ENCODE peak calls at places on chromosomes 13 and 19, in eight cellular contexts. T, F, Z, M, X, I, L and J are unnamed samples. For H3K4me1 and H3K36me3, the result is how much of the 10 kb centered on the place peaks cover.

GRCh38 chr13:28685892-28686291 is 27.0 kb downstream of the POMP start:
- DNase-seq in T (no peak), F (no peak), Z (no peak), M (no peak), X (no peak), I (no peak), L (no peak), J (no peak)

GRCh38 chr13:50222569-50223332 is 207.5 kb downstream of the KCNRG start:
- DNase-seq in T (peak), F (peak), Z (peak), M (peak), X (peak), I (peak), L (no peak), J (no peak)

GRCh38 chr13:36850790-36851438 is 31.9 kb downstream of the RFXAP start:
- DNase-seq in T (peak), F (no peak), Z (no peak), M (no peak), X (no peak), I (peak), L (no peak), J (no peak)

GRCh38 chr19:18745012-18745735 is 45.9 kb downstream of the COMP start:
- DNase-seq in T (no peak), F (no peak), Z (peak), M (no peak), X (no peak), I (peak), L (no peak), J (no peak)

GRCh38 chr13:107373551-107373950 is 805.6 kb upstream of the ARGLU1 start:
- DNase-seq in T (peak), F (no peak), Z (no peak), M (no peak), X (no peak), I (peak), L (no peak), J (no peak)

GRCh38 chr19:34145741-34146202 is 26.5 kb upstream of the LSM14A start:
- DNase-seq in T (peak), F (no peak), Z (peak), M (peak), X (no peak), I (peak), L (peak), J (no peak)

GRCh38 chr19:1136201-1136600 is 32.4 kb downstream of the GPX4 start:
- DNase-seq in T (no peak), F (no peak), Z (no peak), M (no peak), X (no peak), I (no peak), L (no peak), J (no peak)

GRCh38 chr19:40718774-40719391 is 2.0 kb downstream of the ITPKC start:
- DNase-seq in T (peak), F (peak), Z (peak), M (peak), X (peak), I (peak), L (peak), J (no peak)

GRCh38 chr13:50082426-50083283 is 67.4 kb downstream of the KCNRG start:
- DNase-seq in T (peak), F (peak), Z (peak), M (peak), X (peak), I (peak), L (peak), J (no peak)

GRCh38 chr13:28655566-28655965 is 3.4 kb upstream of the POMP start:
- DNase-seq in T (peak), F (no peak), Z (no peak), M (no peak), X (no peak), I (peak), L (no peak), J (no peak)

GRCh38 chr13:96621634-96622033 is 372.6 kb downstream of the OXGR1 start:
- DNase-seq in T (no peak), F (no peak), Z (no peak), M (no peak), X (no peak), I (no peak), L (no peak), J (no peak)

GRCh38 chr19:58330458-58330857 is 3.7 kb downstream of the ZSCAN22 start:
- DNase-seq in T (peak), F (no peak), Z (no peak), M (no peak), X (no peak), I (peak), L (no peak), J (no peak)

GRCh38 chr19:14004619-14005380 is 1.3 kb downstream of the RFX1 start:
- DNase-seq in T (peak), F (peak), Z (no peak), M (peak), X (peak), I (peak), L (no peak), J (no peak)

GRCh38 chr13:89255844-89256406 is 1584.8 kb downstream of the SLITRK5 start:
- DNase-seq in T (no peak), F (no peak), Z (no peak), M (no peak), X (no peak), I (no peak), L (no peak), J (no peak)

GRCh38 chr13:106490177-106490576 is 45.3 kb downstream of the EFNB2 start:
- DNase-seq in T (no peak), F (no peak), Z (no peak), M (no peak), X (no peak), I (no peak), L (no peak), J (no peak)

GRCh38 chr19:18440421-18440877 is 2.5 kb upstream of the ISYNA1 start:
- DNase-seq in T (peak), F (no peak), Z (peak), M (no peak), X (no peak), I (no peak), L (peak), J (no peak)

GRCh38 chr13:110396913-110397379 is 89.9 kb downstream of the COL4A2 start:
- DNase-seq in T (peak), F (no peak), Z (peak), M (peak), X (peak), I (peak), L (no peak), J (peak)

GRCh38 chr13:23378009-23378632 is 55.4 kb downstream of the SACS start:
- DNase-seq in T (peak), F (no peak), Z (no peak), M (no peak), X (no peak), I (peak), L (peak), J (no peak)

GRCh38 chr13:78241278-78241919 is 322.8 kb upstream of the EDNRB start:
- DNase-seq in T (peak), F (peak), Z (no peak), M (no peak), X (no peak), I (peak), L (no peak), J (no peak)

GRCh38 chr19:53394522-53394973 is 401 bp upstream of the ZNF765 start:
- DNase-seq in T (peak), F (peak), Z (peak), M (peak), X (peak), I (peak), L (peak), J (no peak)

GRCh38 chr19:39190768-39191167 is 6.0 kb upstream of the NCCRP1 start:
- DNase-seq in T (no peak), F (no peak), Z (no peak), M (no peak), X (no peak), I (no peak), L (no peak), J (no peak)

GRCh38 chr13:35144496-35144895 is 202.4 kb downstream of the NBEA start:
- DNase-seq in T (peak), F (no peak), Z (no peak), M (no peak), X (no peak), I (peak), L (no peak), J (no peak)

GRCh38 chr19:50317115-50317514 is 12.1 kb downstream of the KCNC3 start:
- DNase-seq in T (no peak), F (no peak), Z (no peak), M (no peak), X (no peak), I (no peak), L (no peak), J (no peak)

GRCh38 chr19:8387688-8388611 is 2.2 kb upstream of the RAB11B start:
- DNase-seq in T (no peak), F (peak), Z (no peak), M (no peak), X (no peak), I (no peak), L (no peak), J (no peak)

GRCh38 chr13:34748078-34748477 is 194.0 kb upstream of the NBEA start:
- DNase-seq in T (peak), F (peak), Z (peak), M (peak), X (no peak), I (peak), L (no peak), J (no peak)

GRCh38 chr13:100588350-100589177 is at the start of gene GGACT:
- DNase-seq in T (peak), F (peak), Z (peak), M (peak), X (peak), I (peak), L (peak), J (no peak)

GRCh38 chr13:51125495-51126226 is 14.6 kb upstream of the C13orf42 start:
- DNase-seq in T (peak), F (peak), Z (peak), M (peak), X (peak), I (peak), L (no peak), J (no peak)

GRCh38 chr13:27524981-27525975 is 74.9 kb upstream of the MTIF3 start:
- DNase-seq in T (no peak), F (no peak), Z (no peak), M (no peak), X (no peak), I (no peak), L (no peak), J (no peak)

GRCh38 chr19:41218615-41219507 is at the start of gene AXL:
- DNase-seq in T (peak), F (peak), Z (peak), M (peak), X (peak), I (peak), L (no peak), J (peak)

GRCh38 chr13:54124700-54125099 is 1096.1 kb downstream of the OLFM4 start:
- DNase-seq in T (no peak), F (no peak), Z (no peak), M (no peak), X (no peak), I (no peak), L (no peak), J (no peak)

GRCh38 chr19:17829855-17830566 is 8.7 kb upstream of the INSL3 start:
- DNase-seq in T (peak), F (no peak), Z (peak), M (no peak), X (peak), I (peak), L (no peak), J (no peak)

GRCh38 chr13:112781881-112782361 is 92.1 kb downstream of the ATP11A start:
- DNase-seq in T (peak), F (peak), Z (no peak), M (peak), X (peak), I (no peak), L (no peak), J (peak)

GRCh38 chr13:48896312-48896711 is 79.4 kb upstream of the FNDC3A start:
- DNase-seq in T (peak), F (no peak), Z (no peak), M (no peak), X (no peak), I (peak), L (no peak), J (no peak)

GRCh38 chr19:41111296-41111695 is 2.9 kb upstream of the CYP2F1 start:
- DNase-seq in T (no peak), F (no peak), Z (no peak), M (no peak), X (no peak), I (no peak), L (no peak), J (no peak)

GRCh38 chr13:91157273-91158014 is 190.0 kb upstream of the MIR17HG start:
- DNase-seq in T (no peak), F (no peak), Z (no peak), M (no peak), X (no peak), I (no peak), L (no peak), J (no peak)
- H3K4me1 ChIP-seq in T (under half), F (under half), Z (under half), M (under half), X (under half), I (under half), L (under half), J (under half)

DNA sequence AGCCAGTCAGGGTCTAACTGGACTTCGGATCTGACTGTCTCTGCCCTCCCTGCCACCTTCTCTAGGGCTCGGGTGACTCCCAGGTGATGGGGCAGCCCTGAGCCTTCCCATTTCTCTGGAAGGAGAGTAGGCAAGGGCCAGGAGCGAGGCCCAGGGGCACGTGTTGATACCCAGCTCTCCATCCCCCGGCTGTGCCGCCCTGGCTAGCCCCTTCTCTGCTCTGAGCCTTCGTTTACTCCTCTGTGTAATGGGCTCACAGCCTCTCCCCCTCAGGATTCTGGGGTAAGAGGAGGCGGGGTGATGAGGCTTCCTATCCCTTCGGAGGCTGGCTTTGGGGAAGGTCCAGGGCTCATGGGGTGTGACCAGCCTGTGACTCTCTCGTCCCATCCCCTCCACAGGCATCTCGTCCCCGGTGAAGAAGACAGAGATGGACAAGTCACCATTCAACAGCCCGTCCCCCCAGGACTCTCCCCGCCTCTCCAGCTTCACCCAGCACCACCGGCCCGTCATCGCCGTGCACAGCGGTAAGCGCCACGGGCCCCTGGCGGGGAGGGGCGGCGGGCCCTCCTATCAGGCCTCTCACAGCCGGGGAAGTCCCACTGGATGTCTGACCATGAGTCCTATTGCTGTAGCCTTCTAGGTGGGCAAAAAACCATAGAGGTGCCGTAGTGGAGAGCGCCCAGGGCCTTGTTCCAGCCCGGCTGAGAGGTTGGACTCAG is 31.6 kb downstream of the SMIM24 start:
- DNase-seq in T (no peak), F (no peak), Z (no peak), M (no peak), X (no peak), I (no peak), L (no peak), J (no peak)
- H3K36me3 ChIP-seq in T (under half), F (half or more), Z (under half), M (under half), X (half or more), I (under half), L (under half), J (under half)

GRCh38 chr19:10095622-10095947 is 6.9 kb downstream of the ANGPTL6 start:
- DNase-seq in T (no peak), F (no peak), Z (no peak), M (no peak), X (no peak), I (no peak), L (no peak), J (no peak)
- H3K4me3 ChIP-seq in T (peak), F (peak), Z (no peak), M (no peak), X (peak), I (no peak), L (no peak), J (peak)

DNA sequence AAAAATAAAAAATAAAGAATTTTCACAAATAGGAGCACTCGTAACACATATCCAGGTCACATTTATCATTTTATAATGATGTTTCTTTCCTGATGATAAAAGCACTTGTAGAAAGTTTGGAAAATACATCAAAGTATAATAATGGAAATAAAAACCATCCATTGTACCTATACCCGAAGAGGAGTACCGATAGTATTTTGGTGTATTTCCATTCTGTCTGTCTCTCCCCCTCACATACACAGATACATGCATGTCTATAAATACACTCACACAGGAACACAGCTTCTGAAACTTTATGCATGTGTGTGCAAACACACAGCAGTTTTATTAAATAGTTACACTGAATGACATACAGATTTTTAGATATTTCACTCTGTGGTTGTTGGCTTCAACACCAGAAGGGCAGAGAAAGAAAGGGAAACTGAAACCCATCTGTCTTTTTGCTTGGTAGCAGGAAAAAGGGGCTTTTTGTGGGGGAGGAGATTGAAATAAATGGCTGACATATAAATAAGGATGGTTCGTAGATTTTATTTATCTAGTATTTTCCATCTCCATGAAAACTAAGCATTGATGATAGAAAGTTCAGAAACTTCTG is 114.8 kb downstream of the LRCH1 start:
- DNase-seq in T (peak), F (no peak), Z (no peak), M (no peak), X (no peak), I (peak), L (no peak), J (no peak)
- H3K4me1 ChIP-seq in T (under half), F (half or more), Z (under half), M (under half), X (half or more), I (half or more), L (under half), J (half or more)